ENCODE peak calls at places on chromosomes 7 and 10, in seven cellular contexts. J is IMR-90, R is transverse colon, L is endothelial cell of umbilical vein, N is endodermal cell, B is mesendoderm, T is H9. M is an unnamed sample.

GRCh38 chr7:159006610-159007130 is 138.0 kb downstream of the VIPR2 start:
- DNase-seq in J (no peak), R (no peak), L (no peak), N (no peak), B (no peak), T (no peak), M (no peak)

GRCh38 chr7:68411742-68412141 is 1186.5 kb upstream of the AUTS2 start:
- DNase-seq in J (no peak), R (no peak), L (no peak), N (no peak), B (no peak), T (no peak), M (no peak)

GRCh38 chr7:85508642-85509429 is 322.0 kb upstream of the SEMA3D start:
- DNase-seq in J (peak; percentile 95), R (no peak), L (no peak), N (no peak), B (no peak), T (no peak), M (peak; percentile 81)

GRCh38 chr10:75547391-75548298 is 116.2 kb downstream of the LRMDA start:
- DNase-seq in J (peak; percentile 9), R (no peak), L (no peak), N (no peak), B (peak; percentile 53), T (no peak), M (no peak)

GRCh38 chr7:64870656-64871055 is 32.4 kb upstream of the ZNF273 start:
- DNase-seq in J (no peak), R (no peak), L (no peak), N (no peak), B (no peak), T (peak; percentile 3), M (no peak)

GRCh38 chr10:86169066-86169465 is 197.5 kb downstream of the GRID1 start:
- DNase-seq in J (no peak), R (no peak), L (no peak), N (no peak), B (no peak), T (no peak), M (no peak)

GRCh38 chr7:27124096-27124978 is 6.2 kb downstream of the HOXA4 start:
- DNase-seq in J (peak; percentile 97), R (peak; percentile 46), L (peak; percentile 58), N (peak; percentile 38), B (no peak), T (no peak), M (peak; percentile 86)

GRCh38 chr7:123757095-123757494 is 8.3 kb upstream of the WASL start:
- DNase-seq in J (no peak), R (no peak), L (no peak), N (no peak), B (no peak), T (no peak), M (no peak)

GRCh38 chr7:40918701-40919271 is 784.0 kb downstream of the SUGCT start:
- DNase-seq in J (peak; percentile 93), R (no peak), L (no peak), N (no peak), B (no peak), T (no peak), M (peak; percentile 73)

GRCh38 chr7:139777304-139777890 is 401 bp downstream of the HIPK2 start:
- DNase-seq in J (no peak), R (peak; percentile 48), L (no peak), N (peak; percentile 63), B (peak; percentile 12), T (no peak), M (no peak)
- H3K27ac ChIP-seq in J (peak overlapping the region; percentile 99), R (peak overlapping the region; percentile 87), L (peak overlapping the region; percentile 74), N (peak overlapping the region; percentile 56), B (no peak overlapping the region), T (no peak overlapping the region), M (peak overlapping the region; percentile 96)

GRCh38 chr7:144817001-144817400 is 18.9 kb downstream of the TPK1 start:
- DNase-seq in J (no peak), R (no peak), L (no peak), N (no peak), B (no peak), T (no peak), M (no peak)
- H3K27ac ChIP-seq in J (no peak overlapping the region), R (no peak overlapping the region), L (no peak overlapping the region), N (no peak overlapping the region), B (no peak overlapping the region), T (no peak overlapping the region), M (no peak overlapping the region)

GRCh38 chr10:24643679-24644209 is 79.9 kb downstream of the ARHGAP21 start:
- DNase-seq in J (no peak), R (peak; percentile 52), L (no peak), N (no peak), B (peak; percentile 5), T (no peak), M (no peak)

GRCh38 chr10:24645784-24646183 is 77.9 kb downstream of the ARHGAP21 start:
- DNase-seq in J (peak; percentile 37), R (no peak), L (peak; percentile 76), N (no peak), B (no peak), T (no peak), M (no peak)

GRCh38 chr10:24642921-24643678 is 80.6 kb downstream of the ARHGAP21 start:
- DNase-seq in J (peak; percentile 88), R (no peak), L (peak; percentile 78), N (no peak), B (peak; percentile 53), T (no peak), M (peak; percentile 61)

GRCh38 chr10:24650669-24651391 is 72.9 kb downstream of the ARHGAP21 start:
- DNase-seq in J (no peak), R (no peak), L (no peak), N (no peak), B (no peak), T (no peak), M (no peak)

GRCh38 chr10:24645022-24645421 is 78.7 kb downstream of the ARHGAP21 start:
- DNase-seq in J (no peak), R (no peak), L (no peak), N (no peak), B (no peak), T (no peak), M (no peak)
- H3K27ac ChIP-seq in J (no peak overlapping the region), R (no peak overlapping the region), L (peak overlapping the region; percentile 13), N (no peak overlapping the region), B (no peak overlapping the region), T (no peak overlapping the region), M (no peak overlapping the region)

GRCh38 chr10:116948530-116948870 is 56.5 kb downstream of the SHTN1 start:
- DNase-seq in J (no peak), R (no peak), L (no peak), N (no peak), B (no peak), T (no peak), M (no peak)
- H3K27ac ChIP-seq in J (no peak overlapping the region), R (no peak overlapping the region), L (peak overlapping the region; percentile 88), N (no peak overlapping the region), B (no peak overlapping the region), T (no peak overlapping the region), M (no peak overlapping the region)

GRCh38 chr7:131224996-131225395 is 102.7 kb upstream of the MKLN1 start:
- DNase-seq in J (no peak), R (no peak), L (no peak), N (no peak), B (no peak), T (no peak), M (no peak)
- H3K27ac ChIP-seq in J (no peak overlapping the region), R (peak overlapping the region; percentile 84), L (no peak overlapping the region), N (no peak overlapping the region), B (no peak overlapping the region), T (no peak overlapping the region), M (no peak overlapping the region)

DNA sequence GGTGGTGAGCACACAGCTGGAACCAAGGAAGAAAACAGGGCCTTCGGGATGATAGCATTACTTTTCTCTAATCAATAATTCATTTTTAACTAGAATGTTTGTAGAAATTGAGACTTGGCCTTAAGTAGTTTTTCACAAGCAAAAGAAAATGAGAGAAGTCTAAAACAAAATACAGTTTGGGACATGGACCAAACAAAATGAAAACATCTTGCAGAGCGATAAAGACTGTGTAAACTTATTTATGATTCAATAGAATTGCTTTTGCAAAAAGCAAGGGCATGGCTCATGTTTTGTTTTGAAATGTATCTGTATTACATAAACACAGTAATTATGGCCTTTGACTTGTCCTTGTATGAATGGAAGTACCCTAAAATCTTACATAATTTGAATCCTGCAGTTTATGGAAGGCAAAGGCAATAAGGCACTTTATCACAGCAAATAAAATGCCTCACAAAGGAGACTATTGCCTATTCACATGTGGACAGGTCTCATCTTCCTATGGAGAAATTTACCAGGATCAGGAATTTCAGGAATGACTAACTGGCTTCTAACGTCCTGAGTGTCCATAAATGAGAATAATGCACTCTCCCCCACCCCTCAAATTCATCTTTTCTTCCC is 295.2 kb downstream of the PTEN start:
- DNase-seq in J (peak; percentile 33), R (no peak), L (peak; percentile 5), N (no peak), B (no peak), T (no peak), M (no peak)
- H3K27ac ChIP-seq in J (peak overlapping the region; percentile 97), R (peak overlapping the region; percentile 81), L (peak overlapping the region; percentile 48), N (no peak overlapping the region), B (no peak overlapping the region), T (no peak overlapping the region), M (peak overlapping the region; percentile 63)

DNA sequence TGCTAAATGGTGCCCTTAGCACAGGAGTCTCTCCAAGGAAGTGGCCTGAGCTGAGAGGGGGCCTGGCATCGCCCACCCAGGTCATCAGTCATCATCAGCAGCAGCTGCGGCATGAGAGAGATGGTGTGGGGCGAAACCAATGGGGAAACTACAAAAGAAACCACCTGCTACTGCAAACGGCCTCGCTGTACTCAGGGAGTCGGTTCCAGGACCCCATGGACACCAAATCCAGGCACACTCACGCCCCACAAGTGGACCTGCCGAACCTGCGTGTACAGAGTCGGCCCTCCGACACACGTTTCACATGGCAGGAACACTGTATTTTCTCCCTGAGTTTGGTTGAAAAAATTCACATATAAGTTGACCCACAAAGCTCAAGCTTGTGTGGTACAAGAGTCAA is 37.8 kb downstream of the DIP2C start:
- DNase-seq in J (no peak), R (no peak), L (no peak), N (peak; percentile 35), B (no peak), T (no peak), M (no peak)
- H3K27ac ChIP-seq in J (no peak overlapping the region), R (peak overlapping the region; percentile 93), L (no peak overlapping the region), N (no peak overlapping the region), B (no peak overlapping the region), T (no peak overlapping the region), M (peak overlapping the region; percentile 70)

GRCh38 chr7:35792472-35793224 is 8.2 kb upstream of the SEPTIN7 start:
- DNase-seq in J (peak; percentile 6), R (no peak), L (peak; percentile 91), N (no peak), B (no peak), T (no peak), M (no peak)
- H3K27ac ChIP-seq in J (no peak overlapping the region), R (no peak overlapping the region), L (peak overlapping the region; percentile 40), N (no peak overlapping the region), B (no peak overlapping the region), T (no peak overlapping the region), M (no peak overlapping the region)

DNA sequence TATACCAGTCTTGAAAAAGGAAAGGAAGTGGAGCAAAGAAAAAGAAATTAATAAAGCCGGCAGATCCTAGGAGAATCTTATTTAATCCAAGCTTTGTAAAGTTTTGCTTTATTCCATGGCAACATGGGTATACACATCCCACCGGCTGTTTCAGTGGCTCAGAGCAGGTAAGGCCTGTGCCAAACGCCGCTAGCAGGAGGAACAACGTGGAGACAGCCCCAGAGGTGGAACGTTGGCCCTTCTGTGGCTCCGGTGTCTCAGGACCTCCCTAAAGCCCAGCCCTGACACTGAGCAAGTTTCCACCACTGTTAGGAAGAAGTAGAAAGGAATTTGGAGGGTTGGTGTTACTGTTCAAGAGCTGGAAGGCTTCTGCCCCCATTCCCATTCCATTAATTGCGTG is 52.0 kb downstream of the EGFR start:
- DNase-seq in J (no peak), R (no peak), L (no peak), N (no peak), B (peak; percentile 21), T (no peak), M (no peak)
- H3K27ac ChIP-seq in J (no peak overlapping the region), R (peak overlapping the region; percentile 89), L (no peak overlapping the region), N (no peak overlapping the region), B (no peak overlapping the region), T (no peak overlapping the region), M (no peak overlapping the region)